ENCODE peak calls at places on chromosome X, in ten cellular contexts. Q is D341Med; U is fibroblast of the conjunctiva; X is EH; V is sciatic nerve; N is BJ; H is psoas muscle; M is choroid plexus epithelial cell; D is RWPE1; K is stimulated activated CD4-positive, alpha-beta T cell treated with anti-CD3 and anti-CD28 coated beads, Interleukin-2, amount 100 ng/mL, for 48 hours. F is an unnamed sample.

GRCh38 chrX:119481218-119481875 is 13.1 kb downstream of the SLC25A5 start:
- DNase-seq in Q (no peak), U (no peak), X (no peak), V (no peak), N (no peak), H (no peak), M (no peak), D (no peak), K (no peak), F (no peak)

GRCh38 chrX:42992199-42992943 is 214.4 kb upstream of the PPP1R2C start:
- DNase-seq in Q (no peak), U (no peak), X (no peak), V (no peak), N (no peak), H (no peak), M (no peak), D (peak), K (no peak), F (no peak)

GRCh38 chrX:103367502-103367901 is 8.8 kb upstream of the BEX3 start:
- DNase-seq in Q (no peak), U (no peak), X (peak), V (no peak), N (no peak), H (no peak), M (peak), D (peak), K (no peak), F (no peak)

GRCh38 chrX:140815868-140816267 is 106.3 kb downstream of the LINC00632 start:
- DNase-seq in Q (no peak), U (peak), X (peak), V (no peak), N (no peak), H (no peak), M (peak), D (peak), K (no peak), F (peak)

GRCh38 chrX:150324035-150324728 is 38.9 kb upstream of the MAMLD1 start:
- DNase-seq in Q (no peak), U (peak), X (peak), V (no peak), N (peak), H (no peak), M (peak), D (peak), K (no peak), F (peak)

GRCh38 chrX:9911479-9911878 is 55.7 kb upstream of the CLDN34 start:
- DNase-seq in Q (no peak), U (no peak), X (peak), V (no peak), N (no peak), H (no peak), M (peak), D (peak), K (no peak), F (peak)

GRCh38 chrX:65574356-65574755 is 39.8 kb upstream of the LAS1L start:
- DNase-seq in Q (no peak), U (no peak), X (no peak), V (no peak), N (no peak), H (no peak), M (no peak), D (no peak), K (no peak), F (no peak)

GRCh38 chrX:124887572-124887971 is 432.1 kb upstream of the TEX13C start:
- DNase-seq in Q (no peak), U (no peak), X (no peak), V (no peak), N (no peak), H (no peak), M (no peak), D (no peak), K (no peak), F (no peak)

GRCh38 chrX:151488677-151489076 is 74.8 kb upstream of the PASD1 start:
- DNase-seq in Q (peak), U (no peak), X (peak), V (no peak), N (no peak), H (no peak), M (peak), D (peak), K (no peak), F (peak)

F was measured in ELR.